ENCODE peak calls at places on chromosome 7, in six cellular contexts. A, U, G, W, Y and D are unnamed samples.
A peak's percentile ranks its signal among the peaks of the same experiment; 100 is the strongest.

GRCh38 chr7:139675127-139676110 is 102.4 kb downstream of the HIPK2 start:
- DNase-seq in G (no peak), U (no peak), W (no peak), A (no peak), Y (no peak), D (no peak)

GRCh38 chr7:132411142-132411541 is 165.1 kb downstream of the PLXNA4 start:
- DNase-seq in Y (no peak), G (no peak), W (no peak), U (no peak), A (no peak), D (no peak)

GRCh38 chr7:47349401-47349800 is 232.5 kb downstream of the TNS3 start:
- DNase-seq in U (no peak), A (no peak), Y (no peak), G (no peak), W (no peak), D (no peak)

GRCh38 chr7:116173051-116174028 is 37.0 kb upstream of the TES start:
- DNase-seq in U (peak; percentile 79), G (peak; percentile 41), Y (no peak), A (peak; percentile 14), W (no peak), D (peak; percentile 65)

GRCh38 chr7:68622500-68622899 is 975.8 kb upstream of the AUTS2 start:
- DNase-seq in U (no peak), A (no peak), W (no peak), Y (no peak), G (no peak), D (no peak)

GRCh38 chr7:70314221-70314620 is 715.9 kb downstream of the AUTS2 start:
- DNase-seq in Y (no peak), U (no peak), G (no peak), W (no peak), A (no peak), D (no peak)

GRCh38 chr7:18116661-18117060 is 89.0 kb upstream of the PRPS1L1 start:
- DNase-seq in Y (no peak), W (no peak), A (no peak), U (no peak), G (no peak), D (no peak)

GRCh38 chr7:143934526-143935340 is at the start of gene OR2F2:
- DNase-seq in U (peak; percentile 85), G (no peak), A (no peak), Y (no peak), W (no peak), D (no peak)

GRCh38 chr7:44976746-44977196 is 2.0 kb downstream of the MYO1G start:
- DNase-seq in U (no peak), W (no peak), Y (no peak), G (no peak), A (no peak), D (no peak)

GRCh38 chr7:75924884-75925283 is 9.9 kb downstream of the POR start:
- DNase-seq in A (no peak), Y (no peak), U (no peak), G (no peak), W (no peak), D (peak; percentile 17)

GRCh38 chr7:134722786-134723322 is 56.6 kb upstream of the CALD1 start:
- DNase-seq in G (no peak), W (no peak), A (no peak), U (no peak), Y (no peak), D (no peak)

GRCh38 chr7:44093102-44093641 is 10.8 kb upstream of the POLM start:
- DNase-seq in W (no peak), Y (no peak), U (no peak), A (no peak), G (no peak), D (no peak)

GRCh38 chr7:82364671-82365070 is 78.9 kb downstream of the CACNA2D1 start:
- DNase-seq in G (no peak), U (no peak), Y (no peak), A (no peak), W (no peak), D (no peak)

GRCh38 chr7:65974191-65974801 is 7.7 kb downstream of the GUSB start:
- DNase-seq in Y (no peak), W (no peak), U (no peak), G (no peak), A (no peak), D (no peak)

GRCh38 chr7:38321515-38321944 is 48.1 kb upstream of the TARP start:
- DNase-seq in Y (no peak), W (no peak), U (peak; percentile 44), G (no peak), A (no peak), D (no peak)

GRCh38 chr7:134690614-134691504 is 44.2 kb downstream of the BPGM start:
- DNase-seq in Y (no peak), W (peak; percentile 71), U (peak; percentile 39), A (no peak), G (no peak), D (peak; percentile 91)

GRCh38 chr7:37067961-37068536 is 343.8 kb upstream of the AOAH start:
- DNase-seq in Y (no peak), A (no peak), W (no peak), G (no peak), U (no peak), D (no peak)

GRCh38 chr7:23294549-23295400 is 4.4 kb upstream of the MALSU1 start:
- DNase-seq in A (no peak), Y (no peak), W (no peak), G (no peak), U (peak; percentile 26), D (no peak)

GRCh38 chr7:29637374-29637773 is 73.7 kb downstream of the PRR15 start:
- DNase-seq in U (no peak), G (no peak), W (no peak), Y (no peak), A (no peak), D (no peak)

GRCh38 chr7:73509463-73509862 is 12.6 kb downstream of the BAZ1B start:
- DNase-seq in W (no peak), U (no peak), A (no peak), G (no peak), Y (no peak), D (no peak)

GRCh38 chr7:78191475-78192079 is 393.0 kb downstream of the PHTF2 start:
- DNase-seq in G (no peak), U (no peak), A (no peak), W (no peak), Y (no peak), D (no peak)

GRCh38 chr7:125651823-125652528 is 722.4 kb upstream of the POT1 start:
- DNase-seq in W (no peak), U (no peak), A (no peak), Y (no peak), G (no peak), D (no peak)

GRCh38 chr7:120805636-120806388 is 52.1 kb downstream of the TSPAN12 start:
- DNase-seq in A (peak; percentile 28), U (peak; percentile 75), G (peak; percentile 56), Y (peak; percentile 25), W (peak; percentile 4), D (peak; percentile 69)

GRCh38 chr7:150966002-150966401 is 12.1 kb downstream of the KCNH2 start:
- DNase-seq in Y (no peak), G (no peak), W (no peak), U (no peak), A (no peak), D (no peak)

GRCh38 chr7:27146491-27147210 is 923 bp downstream of the HOXA6 start:
- DNase-seq in U (no peak), Y (no peak), A (no peak), G (no peak), W (no peak), D (no peak)

GRCh38 chr7:159227433-159227832 is 82.8 kb upstream of the VIPR2 start:
- DNase-seq in A (no peak), Y (no peak), G (no peak), U (no peak), W (no peak), D (no peak)

GRCh38 chr7:18552943-18553584 is 57.5 kb downstream of the HDAC9 start:
- DNase-seq in A (no peak), W (no peak), Y (no peak), U (no peak), G (no peak), D (peak; percentile 53)